ENCODE peak calls at places on chromosome 18, in seven cellular contexts. One of them, this sample, is unnamed. For H3K4me1, the result is how much of the 10 kb centered on the place peaks cover.

GRCh38 chr18:57728941-57729511 is 74.1 kb downstream of the ATP8B1 start:
- ATAC-seq in lung: peak
- ATAC-seq in K562: no peak
- ATAC-seq in CD8-positive, alpha-beta T cell: no peak
- ATAC-seq in right cardiac atrium: peak
- ATAC-seq in upper lobe of left lung: peak
- ATAC-seq in aorta: no peak
- ATAC-seq in this sample: no peak

GRCh38 chr18:59021500-59021899 is 118.2 kb upstream of the SEC11C start:
- ATAC-seq in lung: no peak
- ATAC-seq in K562: no peak
- ATAC-seq in CD8-positive, alpha-beta T cell: no peak
- ATAC-seq in right cardiac atrium: peak
- ATAC-seq in upper lobe of left lung: no peak
- ATAC-seq in aorta: no peak
- ATAC-seq in this sample: no peak

GRCh38 chr18:23849141-23849540 is 159.9 kb downstream of the LAMA3 start:
- ATAC-seq in lung: no peak
- ATAC-seq in K562: no peak
- ATAC-seq in CD8-positive, alpha-beta T cell: no peak
- ATAC-seq in right cardiac atrium: no peak
- ATAC-seq in upper lobe of left lung: no peak
- ATAC-seq in aorta: no peak
- ATAC-seq in this sample: no peak

GRCh38 chr18:48504819-48505218 is 34.0 kb upstream of the CTIF start:
- ATAC-seq in lung: no peak
- ATAC-seq in K562: no peak
- ATAC-seq in CD8-positive, alpha-beta T cell: no peak
- ATAC-seq in right cardiac atrium: no peak
- ATAC-seq in upper lobe of left lung: no peak
- ATAC-seq in aorta: no peak
- ATAC-seq in this sample: no peak

GRCh38 chr18:2683055-2683454 is 27.5 kb downstream of the SMCHD1 start:
- ATAC-seq in lung: no peak
- ATAC-seq in K562: no peak
- ATAC-seq in CD8-positive, alpha-beta T cell: no peak
- ATAC-seq in right cardiac atrium: no peak
- ATAC-seq in upper lobe of left lung: no peak
- ATAC-seq in aorta: no peak
- ATAC-seq in this sample: no peak

GRCh38 chr18:60894254-60894945 is 438.8 kb upstream of the CDH20 start:
- ATAC-seq in lung: no peak
- ATAC-seq in K562: no peak
- ATAC-seq in CD8-positive, alpha-beta T cell: no peak
- ATAC-seq in right cardiac atrium: no peak
- ATAC-seq in upper lobe of left lung: no peak
- ATAC-seq in aorta: no peak
- ATAC-seq in this sample: no peak

GRCh38 chr18:31273812-31274527 is 44.0 kb upstream of the DSG1 start:
- ATAC-seq in lung: no peak
- ATAC-seq in K562: no peak
- ATAC-seq in CD8-positive, alpha-beta T cell: no peak
- ATAC-seq in right cardiac atrium: no peak
- ATAC-seq in upper lobe of left lung: no peak
- ATAC-seq in aorta: no peak
- ATAC-seq in this sample: no peak

GRCh38 chr18:25675123-25675850 is 323.3 kb upstream of the ZNF521 start:
- ATAC-seq in lung: no peak
- ATAC-seq in K562: no peak
- ATAC-seq in CD8-positive, alpha-beta T cell: no peak
- ATAC-seq in right cardiac atrium: no peak
- ATAC-seq in upper lobe of left lung: no peak
- ATAC-seq in aorta: no peak
- ATAC-seq in this sample: no peak

GRCh38 chr18:2547477-2548087 is 23.7 kb downstream of the METTL4 start:
- ATAC-seq in lung: no peak
- ATAC-seq in K562: peak
- ATAC-seq in CD8-positive, alpha-beta T cell: peak
- ATAC-seq in right cardiac atrium: no peak
- ATAC-seq in upper lobe of left lung: peak
- ATAC-seq in aorta: no peak
- ATAC-seq in this sample: no peak

GRCh38 chr18:59220784-59221765 is 1.1 kb downstream of the GRP start:
- ATAC-seq in lung: no peak
- ATAC-seq in K562: no peak
- ATAC-seq in CD8-positive, alpha-beta T cell: no peak
- ATAC-seq in right cardiac atrium: no peak
- ATAC-seq in upper lobe of left lung: no peak
- ATAC-seq in aorta: no peak
- ATAC-seq in this sample: no peak

GRCh38 chr18:49177812-49178211 is 227.0 kb upstream of the SMAD7 start:
- ATAC-seq in lung: no peak
- ATAC-seq in K562: no peak
- ATAC-seq in CD8-positive, alpha-beta T cell: no peak
- ATAC-seq in right cardiac atrium: no peak
- ATAC-seq in upper lobe of left lung: no peak
- ATAC-seq in aorta: no peak
- ATAC-seq in this sample: no peak

GRCh38 chr18:61992285-61992684 is 99.5 kb upstream of the RNF152 start:
- ATAC-seq in lung: no peak
- ATAC-seq in K562: no peak
- ATAC-seq in CD8-positive, alpha-beta T cell: no peak
- ATAC-seq in right cardiac atrium: no peak
- ATAC-seq in upper lobe of left lung: no peak
- ATAC-seq in aorta: no peak
- ATAC-seq in this sample: no peak

GRCh38 chr18:1511619-1512311 is 607.1 kb downstream of the ADCYAP1 start:
- ATAC-seq in lung: no peak
- ATAC-seq in K562: peak
- ATAC-seq in CD8-positive, alpha-beta T cell: no peak
- ATAC-seq in right cardiac atrium: no peak
- ATAC-seq in upper lobe of left lung: peak
- ATAC-seq in aorta: no peak
- ATAC-seq in this sample: no peak

GRCh38 chr18:11065061-11065460 is 84.3 kb downstream of the PIEZO2 start:
- ATAC-seq in lung: no peak
- ATAC-seq in K562: no peak
- ATAC-seq in CD8-positive, alpha-beta T cell: no peak
- ATAC-seq in right cardiac atrium: no peak
- ATAC-seq in upper lobe of left lung: no peak
- ATAC-seq in aorta: no peak
- ATAC-seq in this sample: no peak

GRCh38 chr18:3466051-3466450 is 16.1 kb downstream of the TGIF1 start:
- ATAC-seq in lung: no peak
- ATAC-seq in K562: peak
- ATAC-seq in CD8-positive, alpha-beta T cell: no peak
- ATAC-seq in right cardiac atrium: peak
- ATAC-seq in upper lobe of left lung: peak
- ATAC-seq in aorta: no peak
- ATAC-seq in this sample: no peak

GRCh38 chr18:68270009-68270408 is 444.9 kb downstream of the TMX3 start:
- ATAC-seq in lung: no peak
- ATAC-seq in K562: no peak
- ATAC-seq in CD8-positive, alpha-beta T cell: no peak
- ATAC-seq in right cardiac atrium: no peak
- ATAC-seq in upper lobe of left lung: no peak
- ATAC-seq in aorta: no peak
- ATAC-seq in this sample: no peak

GRCh38 chr18:6323319-6323889 is 91.3 kb downstream of the L3MBTL4 start:
- ATAC-seq in lung: no peak
- ATAC-seq in K562: no peak
- ATAC-seq in CD8-positive, alpha-beta T cell: no peak
- ATAC-seq in right cardiac atrium: no peak
- ATAC-seq in upper lobe of left lung: no peak
- ATAC-seq in aorta: no peak
- ATAC-seq in this sample: no peak

GRCh38 chr18:79523221-79523737 is 127.5 kb downstream of the NFATC1 start:
- ATAC-seq in lung: no peak
- ATAC-seq in K562: no peak
- ATAC-seq in CD8-positive, alpha-beta T cell: peak
- ATAC-seq in right cardiac atrium: no peak
- ATAC-seq in upper lobe of left lung: no peak
- ATAC-seq in aorta: no peak
- ATAC-seq in this sample: no peak
- H3K4me1 ChIP-seq in lung: under half
- H3K4me1 ChIP-seq in K562: under half
- H3K4me1 ChIP-seq in CD8-positive, alpha-beta T cell: half or more
- H3K4me1 ChIP-seq in right cardiac atrium: under half
- H3K4me1 ChIP-seq in upper lobe of left lung: under half
- H3K4me1 ChIP-seq in aorta: under half
- H3K4me1 ChIP-seq in this sample: under half

GRCh38 chr18:79402209-79402576 is 6.5 kb downstream of the NFATC1 start:
- ATAC-seq in lung: no peak
- ATAC-seq in K562: no peak
- ATAC-seq in CD8-positive, alpha-beta T cell: no peak
- ATAC-seq in right cardiac atrium: no peak
- ATAC-seq in upper lobe of left lung: no peak
- ATAC-seq in aorta: no peak
- ATAC-seq in this sample: no peak
- H3K4me1 ChIP-seq in lung: under half
- H3K4me1 ChIP-seq in K562: half or more
- H3K4me1 ChIP-seq in CD8-positive, alpha-beta T cell: half or more
- H3K4me1 ChIP-seq in right cardiac atrium: under half
- H3K4me1 ChIP-seq in upper lobe of left lung: under half
- H3K4me1 ChIP-seq in aorta: under half
- H3K4me1 ChIP-seq in this sample: under half

GRCh38 chr18:63321291-63321690 is 1.7 kb upstream of the BCL2 start:
- ATAC-seq in lung: no peak
- ATAC-seq in K562: no peak
- ATAC-seq in CD8-positive, alpha-beta T cell: no peak
- ATAC-seq in right cardiac atrium: no peak
- ATAC-seq in upper lobe of left lung: no peak
- ATAC-seq in aorta: no peak
- ATAC-seq in this sample: no peak
- H3K4me1 ChIP-seq in lung: under half
- H3K4me1 ChIP-seq in K562: under half
- H3K4me1 ChIP-seq in CD8-positive, alpha-beta T cell: under half
- H3K4me1 ChIP-seq in right cardiac atrium: under half
- H3K4me1 ChIP-seq in upper lobe of left lung: under half
- H3K4me1 ChIP-seq in aorta: under half
- H3K4me1 ChIP-seq in this sample: under half

GRCh38 chr18:44754567-44754966 is 73.9 kb downstream of the SETBP1 start:
- ATAC-seq in lung: no peak
- ATAC-seq in K562: no peak
- ATAC-seq in CD8-positive, alpha-beta T cell: no peak
- ATAC-seq in right cardiac atrium: no peak
- ATAC-seq in upper lobe of left lung: no peak
- ATAC-seq in aorta: no peak
- ATAC-seq in this sample: no peak

GRCh38 chr18:44747157-44747556 is 66.5 kb downstream of the SETBP1 start:
- ATAC-seq in lung: no peak
- ATAC-seq in K562: no peak
- ATAC-seq in CD8-positive, alpha-beta T cell: no peak
- ATAC-seq in right cardiac atrium: no peak
- ATAC-seq in upper lobe of left lung: no peak
- ATAC-seq in aorta: no peak
- ATAC-seq in this sample: no peak

GRCh38 chr18:44748582-44748981 is 67.9 kb downstream of the SETBP1 start:
- ATAC-seq in lung: no peak
- ATAC-seq in K562: no peak
- ATAC-seq in CD8-positive, alpha-beta T cell: no peak
- ATAC-seq in right cardiac atrium: no peak
- ATAC-seq in upper lobe of left lung: no peak
- ATAC-seq in aorta: no peak
- ATAC-seq in this sample: no peak

GRCh38 chr18:44750774-44751173 is 70.1 kb downstream of the SETBP1 start:
- ATAC-seq in lung: no peak
- ATAC-seq in K562: no peak
- ATAC-seq in CD8-positive, alpha-beta T cell: no peak
- ATAC-seq in right cardiac atrium: no peak
- ATAC-seq in upper lobe of left lung: no peak
- ATAC-seq in aorta: no peak
- ATAC-seq in this sample: no peak
- H3K4me1 ChIP-seq in lung: under half
- H3K4me1 ChIP-seq in K562: under half
- H3K4me1 ChIP-seq in CD8-positive, alpha-beta T cell: under half
- H3K4me1 ChIP-seq in right cardiac atrium: under half
- H3K4me1 ChIP-seq in upper lobe of left lung: under half
- H3K4me1 ChIP-seq in aorta: under half
- H3K4me1 ChIP-seq in this sample: under half